ENCODE peak calls at places on chromosomes 13 and 19, in eight cellular contexts. P, Z, T, J, B, W, E and H are unnamed samples.

GRCh38 chr19:3412066-3412465 is 45.7 kb downstream of the NFIC start:
- DNase-seq in B (no peak), W (no peak), T (no peak), P (no peak), Z (no peak), J (no peak), E (no peak), H (no peak)

GRCh38 chr13:99211421-99212035 is 10.9 kb downstream of the UBAC2 start:
- DNase-seq in B (no peak), P (no peak), Z (no peak), T (no peak), W (no peak), J (no peak), E (no peak), H (no peak)

GRCh38 chr13:40440990-40441820 is 225.2 kb downstream of the FOXO1 start:
- DNase-seq in W (peak; percentile 78), B (peak; percentile 93), T (peak; percentile 75), E (peak; percentile 37), P (peak; percentile 45), J (peak; percentile 80), Z (no peak), H (no peak)

GRCh38 chr19:4068058-4068966 is 1.6 kb upstream of the ZBTB7A start:
- DNase-seq in W (no peak), T (no peak), J (no peak), B (no peak), Z (no peak), E (no peak), P (no peak), H (no peak)

GRCh38 chr19:34503546-34504272 is 22.2 kb downstream of the WTIP start:
- DNase-seq in J (no peak), T (no peak), Z (no peak), B (no peak), E (no peak), P (no peak), W (no peak), H (no peak)

GRCh38 chr19:1210227-1210538 is 4.6 kb downstream of the STK11 start:
- DNase-seq in W (no peak), P (no peak), J (no peak), E (no peak), Z (no peak), T (no peak), B (no peak), H (no peak)

GRCh38 chr13:90533866-90534265 is 813.6 kb upstream of the MIR17HG start:
- DNase-seq in E (no peak), W (no peak), J (no peak), B (no peak), Z (no peak), P (no peak), T (no peak), H (no peak)

GRCh38 chr19:30567535-30568232 is 195.5 kb downstream of the ZNF536 start:
- DNase-seq in J (no peak), T (no peak), P (no peak), Z (no peak), E (peak; percentile 24), B (no peak), W (no peak), H (no peak)

GRCh38 chr13:24217601-24218281 is 57.2 kb downstream of the SPATA13 start:
- DNase-seq in T (no peak), Z (no peak), P (peak; percentile 39), B (no peak), J (no peak), W (no peak), E (peak; percentile 23), H (no peak)

GRCh38 chr13:42544246-42544915 is 29.6 kb upstream of the TNFSF11 start:
- DNase-seq in J (no peak), T (no peak), E (peak; percentile 1), P (no peak), B (no peak), Z (no peak), W (no peak), H (no peak)

GRCh38 chr13:111184685-111185401 is 69.7 kb downstream of the ARHGEF7 start:
- DNase-seq in W (no peak), T (no peak), B (no peak), J (peak; percentile 70), P (no peak), Z (no peak), E (no peak), H (no peak)

GRCh38 chr13:36297259-36297599 is 385 bp downstream of the CCDC169 start:
- DNase-seq in Z (no peak), B (no peak), P (peak; percentile 45), T (no peak), J (no peak), E (peak; percentile 32), W (peak; percentile 55), H (no peak)

GRCh38 chr13:39201075-39201630 is 162.9 kb downstream of the NHLRC3 start:
- DNase-seq in T (no peak), J (peak; percentile 39), B (no peak), Z (no peak), E (no peak), P (no peak), W (no peak), H (peak; percentile 3)

GRCh38 chr13:22210134-22210930 is 539.5 kb downstream of the FGF9 start:
- DNase-seq in W (no peak), J (no peak), E (no peak), Z (peak; percentile 26), T (no peak), B (no peak), P (no peak), H (no peak)

GRCh38 chr13:98143157-98143553 is 261 bp downstream of the FARP1 start:
- DNase-seq in T (no peak), P (no peak), Z (no peak), J (peak; percentile 60), W (no peak), B (no peak), E (no peak), H (no peak)

GRCh38 chr19:1259206-1259872 is 9.8 kb upstream of the CIRBP start:
- DNase-seq in T (peak; percentile 43), E (peak; percentile 71), J (peak; percentile 89), Z (peak; percentile 71), W (peak; percentile 71), P (peak; percentile 63), B (peak; percentile 62), H (no peak)

GRCh38 chr19:40613669-40614594 is 12.8 kb downstream of the LTBP4 start:
- DNase-seq in B (no peak), T (peak; percentile 83), W (peak; percentile 75), P (peak; percentile 86), E (peak; percentile 81), J (peak; percentile 76), Z (peak; percentile 93), H (no peak)

GRCh38 chr13:90564096-90564495 is 783.4 kb upstream of the MIR17HG start:
- DNase-seq in W (no peak), B (no peak), Z (no peak), P (no peak), E (no peak), T (no peak), J (no peak), H (no peak)

DNA sequence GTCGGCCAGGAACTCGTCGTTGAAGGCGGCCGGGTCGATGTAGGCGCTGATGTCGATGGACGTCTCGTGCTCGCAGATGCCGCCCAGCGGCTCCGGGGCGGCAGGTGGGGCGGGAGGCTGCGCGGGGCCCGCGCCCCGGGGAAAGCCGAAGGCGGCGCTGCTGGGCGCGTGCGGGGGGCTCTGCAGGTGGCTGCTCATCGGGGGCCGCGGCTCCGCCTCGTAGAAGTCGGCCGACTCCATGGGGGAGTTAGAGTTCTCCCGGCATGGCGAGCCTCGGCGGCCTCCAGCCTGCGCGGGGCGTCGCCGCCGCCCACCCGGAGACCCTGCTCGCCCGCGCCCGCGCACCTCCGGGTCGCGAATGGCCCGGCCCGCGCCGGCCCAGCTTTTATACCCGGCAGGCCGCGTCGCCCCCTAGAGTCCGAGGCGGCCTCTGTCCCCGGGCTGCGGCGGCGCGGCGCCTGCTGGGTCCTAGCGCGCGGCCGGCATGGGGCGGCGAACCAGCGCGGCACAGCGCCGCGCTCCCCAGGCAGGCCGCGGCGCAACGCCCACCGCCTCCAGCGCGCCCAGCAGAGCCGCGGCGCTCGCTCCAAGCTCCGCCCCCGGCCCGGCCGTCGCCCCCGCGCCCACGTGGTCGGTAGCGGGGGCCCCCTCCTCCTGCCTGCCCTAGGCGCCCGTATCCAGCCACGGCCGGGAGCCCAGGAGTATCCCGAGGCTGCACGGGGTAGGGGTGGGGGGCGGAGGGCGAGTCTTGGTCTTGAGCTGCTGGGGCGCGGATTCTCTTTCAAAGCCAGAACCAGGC is at the start of gene CEBPA:
- DNase-seq in P (peak; percentile 77), Z (peak; percentile 96), E (peak; percentile 72), B (peak; percentile 60), W (peak; percentile 77), J (peak; percentile 74), T (peak; percentile 53), H (no peak)
- TF ChIP-seq CTCF in P (no peak), Z (peak; percentile 60), E (peak; percentile 32), B (peak; percentile 52), W (peak; percentile 18), J (no peak), T (peak; percentile 94), H (peak; percentile 23)

DNA sequence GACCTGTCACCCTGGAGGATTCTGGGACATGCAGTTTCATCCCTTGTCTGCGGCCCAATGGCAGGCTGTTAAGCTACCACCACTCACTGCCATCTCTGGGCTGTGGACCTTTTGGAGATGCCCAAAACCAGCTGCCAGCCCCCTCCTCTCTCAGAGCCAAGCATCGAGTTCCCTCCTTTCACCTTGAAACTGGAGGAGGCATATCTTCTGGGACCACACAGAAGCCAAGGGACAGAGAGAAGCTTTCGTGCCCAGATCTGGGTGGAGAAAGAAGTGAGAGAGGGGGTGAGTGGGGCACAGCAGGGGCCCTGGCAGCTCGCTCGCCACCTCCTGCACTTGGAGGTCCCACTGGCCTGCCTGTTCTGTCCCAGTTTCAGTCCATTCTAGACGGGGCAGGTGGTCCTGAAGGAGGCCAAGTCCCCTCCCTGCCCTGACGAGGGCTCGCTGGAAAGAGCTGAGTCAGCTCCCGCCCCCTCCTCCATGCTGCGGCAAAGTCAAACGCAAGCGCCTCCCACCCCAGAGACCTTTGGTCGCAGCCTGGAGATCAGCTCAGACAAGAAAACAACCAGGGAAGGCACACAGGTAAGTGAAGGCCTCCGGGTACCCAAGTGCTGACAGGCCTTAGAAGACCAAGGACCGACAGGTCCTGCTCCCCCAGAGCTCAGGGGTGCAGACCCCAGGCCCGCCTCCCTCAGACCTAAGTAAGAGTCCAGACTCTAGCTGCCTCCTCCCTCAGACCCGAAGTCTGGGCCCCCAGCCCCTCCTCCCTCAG is 3.8 kb downstream of the BCAT2 start:
- DNase-seq in E (peak; percentile 37), Z (peak; percentile 42), J (no peak), T (no peak), B (no peak), P (peak; percentile 63), W (peak; percentile 49), H (no peak)
- H3K4me3 ChIP-seq in E (no peak overlapping the region), Z (no peak overlapping the region), J (no peak overlapping the region), T (no peak overlapping the region), B (no peak overlapping the region), P (no peak overlapping the region), W (no peak overlapping the region), H (no peak overlapping the region)

DNA sequence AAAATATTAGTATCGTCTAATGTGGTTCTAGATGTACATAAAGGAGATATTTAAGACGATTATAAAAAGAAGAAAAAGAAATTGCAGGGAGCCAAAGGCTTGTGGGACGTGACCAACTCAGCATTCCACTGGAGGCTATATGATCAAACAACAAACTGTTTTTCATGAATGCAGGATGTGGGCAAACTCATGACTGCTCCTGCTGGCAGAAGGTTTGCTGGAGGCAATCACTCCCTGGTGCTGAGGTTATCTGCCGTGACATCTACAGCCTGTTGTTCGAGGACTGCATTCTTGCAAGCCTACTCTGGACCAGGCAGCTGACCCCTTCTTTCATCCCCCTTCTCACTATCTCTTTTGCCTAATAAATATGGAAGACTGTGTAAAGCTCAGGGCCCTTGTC is 518.1 kb downstream of the UQCRFS1 start:
- DNase-seq in P (no peak), T (no peak), Z (no peak), E (no peak), J (no peak), W (no peak), B (no peak), H (no peak)
- TF ChIP-seq CTCF in P (no peak), T (no peak), Z (no peak), E (no peak), J (no peak), W (no peak), B (no peak), H (no peak)

GRCh38 chr19:48530044-48530720 is 18.5 kb upstream of the LMTK3 start:
- DNase-seq in T (no peak), E (peak; percentile 10), B (no peak), P (no peak), W (no peak), Z (no peak), J (no peak), H (no peak)
- H3K4me3 ChIP-seq in T (no peak overlapping the region), E (no peak overlapping the region), B (no peak overlapping the region), P (no peak overlapping the region), W (no peak overlapping the region), Z (no peak overlapping the region), J (no peak overlapping the region), H (no peak overlapping the region)